ENCODE peak calls at places on chromosomes 12 and 14, in six cellular contexts. X is lower lobe of right lung, F is lower leg skin, B is choroid plexus epithelial cell, N is DND-41, S is astrocyte of the spinal cord. O is an unnamed sample.

GRCh38 chr12:113208041-113208934 is 13.0 kb upstream of the TPCN1 start:
- DNase-seq in X (no peak), F (peak), B (peak), N (peak), S (peak), O (peak)

GRCh38 chr12:71152838-71153237 is 5.0 kb downstream of the TSPAN8 start:
- DNase-seq in X (no peak), F (no peak), B (no peak), N (no peak), S (no peak), O (no peak)

GRCh38 chr14:55301722-55302121 is 30.5 kb downstream of the FBXO34 start:
- DNase-seq in X (no peak), F (peak), B (peak), N (no peak), S (peak), O (no peak)

GRCh38 chr12:118436002-118436724 is 59.8 kb downstream of the SUDS3 start:
- DNase-seq in X (no peak), F (no peak), B (no peak), N (no peak), S (no peak), O (peak)

GRCh38 chr12:27525373-27525772 is 1.4 kb downstream of the PPFIBP1 start:
- DNase-seq in X (no peak), F (no peak), B (peak), N (no peak), S (peak), O (no peak)

GRCh38 chr12:65818454-65819382 is 5.6 kb upstream of the HMGA2 start:
- DNase-seq in X (no peak), F (no peak), B (no peak), N (no peak), S (peak), O (no peak)

GRCh38 chr12:131786331-131786730 is 41.9 kb upstream of the MMP17 start:
- DNase-seq in X (no peak), F (no peak), B (no peak), N (no peak), S (no peak), O (no peak)

GRCh38 chr12:111757361-111758119 is 9.2 kb upstream of the ALDH2 start:
- DNase-seq in X (peak), F (peak), B (peak), N (peak), S (peak), O (peak)

GRCh38 chr14:71620401-71620800 is 311.8 kb upstream of the RGS6 start:
- DNase-seq in X (no peak), F (no peak), B (peak), N (no peak), S (peak), O (no peak)

GRCh38 chr14:57485635-57486034 is 8.0 kb downstream of the CCDC198 start:
- DNase-seq in X (no peak), F (no peak), B (no peak), N (no peak), S (no peak), O (no peak)

GRCh38 chr14:38623661-38624060 is 367.8 kb upstream of the CLEC14A start:
- DNase-seq in X (no peak), F (no peak), B (no peak), N (no peak), S (no peak), O (no peak)

GRCh38 chr14:87632796-87633195 is 360.2 kb downstream of the GALC start:
- DNase-seq in X (no peak), F (no peak), B (no peak), N (no peak), S (no peak), O (no peak)

GRCh38 chr14:27739657-27740156 is 1026.9 kb upstream of the FOXG1 start:
- DNase-seq in X (no peak), F (no peak), B (no peak), N (no peak), S (no peak), O (no peak)

GRCh38 chr14:105026033-105026785 is 5.3 kb upstream of the CDCA4 start:
- DNase-seq in X (no peak), F (no peak), B (peak), N (no peak), S (peak), O (peak)

DNA sequence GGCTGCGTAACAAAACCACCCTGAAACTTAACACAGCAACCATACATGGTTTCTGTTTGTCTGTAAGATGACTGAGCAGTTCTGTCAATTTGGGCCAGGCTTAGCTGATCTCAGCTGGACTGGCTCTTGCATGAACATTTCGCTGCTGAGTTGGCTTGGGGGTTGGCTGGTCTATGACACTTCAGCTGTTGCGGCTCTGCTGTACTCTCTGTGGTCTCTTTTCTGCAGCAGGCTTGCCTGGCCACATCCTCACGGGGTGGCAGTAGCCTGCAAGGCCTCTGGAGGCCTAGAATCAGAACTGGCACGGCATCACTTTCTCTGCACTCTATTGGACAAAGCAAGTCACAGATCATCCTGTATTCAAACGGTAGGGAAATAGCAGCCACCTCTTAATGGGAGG is 216.2 kb downstream of the BCL11B start:
- DNase-seq in X (no peak), F (no peak), B (no peak), N (peak), S (no peak), O (peak)
- TF ChIP-seq CTCF in X (no peak), F (no peak), B (no peak), N (no peak), S (no peak), O (no peak)

DNA sequence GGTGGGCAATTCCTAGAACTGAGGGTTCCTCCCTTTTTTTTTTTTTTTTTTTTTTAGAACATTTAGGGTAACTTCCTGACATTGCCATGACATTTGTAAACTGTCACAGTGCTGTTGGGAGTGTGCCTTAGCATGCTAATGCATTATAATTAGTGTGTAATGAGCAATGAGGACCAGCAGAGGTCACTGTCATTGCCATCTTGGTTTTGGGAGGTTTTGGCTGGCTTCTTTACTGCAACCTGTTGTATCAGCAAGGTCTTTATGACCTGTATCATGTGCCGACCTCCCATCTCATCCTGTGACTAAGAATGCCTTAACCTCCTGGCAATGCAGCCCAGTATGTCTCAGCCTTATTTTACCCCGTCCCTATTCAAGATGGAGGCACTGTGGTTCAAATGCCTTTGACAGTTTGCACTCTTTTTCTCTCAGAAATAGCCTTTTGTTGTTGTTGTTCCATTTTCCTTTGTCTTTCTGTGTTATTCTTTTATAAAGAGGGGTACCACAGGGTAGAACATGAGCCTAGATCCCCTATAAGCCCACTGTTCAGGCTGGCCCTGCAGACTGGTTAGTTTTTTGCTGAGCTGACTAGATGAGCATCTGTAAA is 75.6 kb upstream of the DCD start:
- DNase-seq in X (no peak), F (no peak), B (peak), N (peak), S (no peak), O (peak)
- TF ChIP-seq CTCF in X (peak), F (no peak), B (peak), N (peak), S (peak), O (peak)

GRCh38 chr14:35301334-35302210 is 9.4 kb downstream of the PSMA6 start:
- DNase-seq in X (no peak), F (no peak), B (no peak), N (peak), S (no peak), O (no peak)

GRCh38 chr14:35297677-35298076 is 5.5 kb downstream of the PSMA6 start:
- DNase-seq in X (no peak), F (no peak), B (no peak), N (no peak), S (no peak), O (no peak)

GRCh38 chr14:35300228-35300627 is 8.0 kb downstream of the PSMA6 start:
- DNase-seq in X (no peak), F (no peak), B (no peak), N (no peak), S (no peak), O (no peak)

GRCh38 chr14:35302211-35302528 is 10.0 kb downstream of the PSMA6 start:
- DNase-seq in X (no peak), F (no peak), B (no peak), N (no peak), S (no peak), O (no peak)

DNA sequence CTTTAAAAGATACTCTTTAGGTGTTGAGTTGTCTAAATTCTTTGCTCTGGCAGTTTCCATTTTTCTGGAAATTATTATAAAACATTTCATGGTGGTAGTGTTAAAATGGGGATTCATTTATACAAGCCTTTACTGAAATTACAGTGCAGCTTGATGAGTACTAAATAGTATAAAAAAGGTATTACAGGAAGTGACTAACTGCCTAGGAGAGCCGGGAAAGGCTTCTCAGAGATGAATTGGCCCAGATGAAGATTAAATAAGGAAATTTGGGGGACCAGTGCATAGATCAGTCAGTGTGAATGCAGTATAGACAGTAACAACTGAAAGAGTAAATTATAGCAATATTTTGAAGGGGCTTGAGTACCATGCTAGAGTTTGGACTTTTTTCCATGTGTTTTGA is 7.5 kb downstream of the PSMA6 start:
- DNase-seq in X (no peak), F (no peak), B (no peak), N (no peak), S (no peak), O (no peak)
- TF ChIP-seq CTCF in X (no peak), F (no peak), B (no peak), N (no peak), S (no peak), O (no peak)

GRCh38 chr14:97634786-97635185 is 837.6 kb downstream of the VRK1 start:
- DNase-seq in X (no peak), F (no peak), B (no peak), N (no peak), S (no peak), O (peak)
- TF ChIP-seq CTCF in X (no peak), F (no peak), B (no peak), N (no peak), S (no peak), O (no peak)

DNA sequence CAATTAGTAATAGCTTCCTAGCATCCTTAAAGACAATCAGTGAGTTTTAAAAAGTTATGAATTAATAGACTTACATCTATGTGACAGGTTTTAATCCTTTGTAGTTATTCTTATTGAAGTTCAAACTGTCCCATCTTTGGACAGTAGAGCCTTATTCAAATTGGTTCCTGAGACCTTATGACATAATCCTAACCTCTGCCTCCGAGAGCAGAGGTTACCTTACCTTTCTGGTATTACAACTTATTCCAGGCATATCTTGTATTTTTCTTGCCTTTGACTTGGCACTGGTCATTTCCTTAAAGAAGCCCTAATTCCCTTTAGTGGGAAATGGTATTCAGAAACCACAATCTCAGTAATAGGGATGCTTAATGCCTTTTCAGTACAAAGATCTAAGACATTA is 21.8 kb downstream of the BTBD7 start:
- DNase-seq in X (no peak), F (no peak), B (no peak), N (no peak), S (no peak), O (no peak)
- TF ChIP-seq CTCF in X (no peak), F (no peak), B (no peak), N (no peak), S (no peak), O (no peak)

GRCh38 chr14:96264850-96265249 is 8.8 kb downstream of the BDKRB1 start:
- DNase-seq in X (no peak), F (no peak), B (peak), N (no peak), S (no peak), O (no peak)
- TF ChIP-seq CTCF in X (peak), F (no peak), B (peak), N (peak), S (peak), O (no peak)

GRCh38 chr12:56787498-56787897 is 24.4 kb downstream of the HSD17B6 start:
- DNase-seq in X (no peak), F (no peak), B (no peak), N (no peak), S (no peak), O (no peak)
- TF ChIP-seq CTCF in X (no peak), F (no peak), B (no peak), N (no peak), S (no peak), O (no peak)

GRCh38 chr14:65940056-65940735 is 527.7 kb downstream of the FUT8 start:
- DNase-seq in X (no peak), F (no peak), B (no peak), N (peak), S (no peak), O (peak)
- TF ChIP-seq CTCF in X (no peak), F (no peak), B (no peak), N (peak), S (no peak), O (peak)

DNA sequence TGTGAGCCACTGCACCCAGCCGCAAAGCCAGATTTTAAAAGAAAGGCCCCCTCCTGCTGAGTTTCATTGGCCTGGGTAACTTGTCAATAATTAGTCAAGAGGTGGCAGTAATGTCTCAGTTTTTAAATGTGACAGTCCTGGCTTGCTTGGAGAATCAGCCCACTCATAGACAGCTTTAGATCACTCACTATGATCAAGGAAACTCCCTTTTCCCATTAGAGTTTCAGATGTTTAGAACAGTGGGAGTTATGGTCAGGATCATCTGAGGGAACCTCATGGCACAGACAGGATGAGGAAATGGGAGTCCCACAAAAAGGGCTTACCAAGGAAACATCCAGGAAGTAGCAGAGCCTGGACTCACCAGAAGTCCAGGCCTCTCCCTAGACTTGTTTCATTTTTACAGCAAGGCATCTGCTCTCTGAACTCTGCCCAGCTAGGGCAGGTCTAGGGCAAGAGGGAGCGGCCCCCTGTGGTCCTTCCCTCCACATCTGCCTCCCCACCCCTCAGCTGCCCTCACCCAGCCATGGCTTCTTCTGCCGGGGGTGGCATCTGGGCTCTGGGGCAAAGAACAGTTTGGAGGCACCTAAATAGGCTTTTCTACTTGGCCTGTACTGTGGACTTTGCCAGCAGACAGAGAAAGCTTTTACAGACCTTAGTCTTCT is 11.2 kb downstream of the BCL2L14 start:
- DNase-seq in X (no peak), F (no peak), B (peak), N (no peak), S (peak), O (no peak)
- TF ChIP-seq CTCF in X (peak), F (no peak), B (peak), N (peak), S (peak), O (peak)